ENCODE peak calls at places on chromosomes 5 and 9, in five cellular contexts. O, R, C, G and W are unnamed samples.

GRCh38 chr5:108168915-108169314 is 213.0 kb downstream of the FBXL17 start:
- DNase-seq in O (no peak), R (no peak), C (no peak), G (no peak), W (no peak)

GRCh38 chr9:101458955-101459631 is 23.5 kb upstream of the ALDOB start:
- DNase-seq in O (peak), R (peak), C (peak), G (no peak), W (peak)

GRCh38 chr9:137582286-137582860 is 3.6 kb upstream of the DPH7 start:
- DNase-seq in O (no peak), R (no peak), C (peak), G (no peak), W (no peak)

GRCh38 chr5:128857061-128857677 is 108.1 kb upstream of the SLC27A6 start:
- DNase-seq in O (no peak), R (no peak), C (no peak), G (no peak), W (no peak)

GRCh38 chr5:171632618-171633017 is 153.0 kb upstream of the SMIM23 start:
- DNase-seq in O (no peak), R (no peak), C (no peak), G (no peak), W (peak)

GRCh38 chr5:16935271-16936149 is 578 bp downstream of the MYO10 start:
- DNase-seq in O (peak), R (no peak), C (no peak), G (no peak), W (peak)

GRCh38 chr5:36073595-36074216 is 7.0 kb upstream of the UGT3A2 start:
- DNase-seq in O (no peak), R (no peak), C (peak), G (no peak), W (peak)

GRCh38 chr5:95076395-95077165 is 208.3 kb downstream of the MCTP1 start:
- DNase-seq in O (no peak), R (no peak), C (no peak), G (no peak), W (no peak)

GRCh38 chr9:99451121-99451606 is 229.1 kb downstream of the SEC61B start:
- DNase-seq in O (no peak), R (no peak), C (no peak), G (no peak), W (no peak)

GRCh38 chr5:179731791-179732411 is 721 bp upstream of the MAML1 start:
- DNase-seq in O (no peak), R (no peak), C (no peak), G (no peak), W (peak)

GRCh38 chr9:105023788-105024187 is 95.8 kb upstream of the ABCA1 start:
- DNase-seq in O (no peak), R (no peak), C (no peak), G (no peak), W (no peak)

GRCh38 chr5:115297043-115297442 is 589 bp upstream of the CCDC112 start:
- DNase-seq in O (peak), R (no peak), C (no peak), G (no peak), W (no peak)

GRCh38 chr9:87878930-87879603 is 3.6 kb upstream of the SPATA31E1 start:
- DNase-seq in O (peak), R (no peak), C (no peak), G (no peak), W (peak)

GRCh38 chr5:18244309-18244708 is 610.0 kb downstream of the TAF11L14 start:
- DNase-seq in O (no peak), R (no peak), C (no peak), G (no peak), W (peak)

GRCh38 chr9:111678293-111678692 is 16.9 kb downstream of the GNG10 start:
- DNase-seq in O (no peak), R (no peak), C (no peak), G (no peak), W (no peak)

GRCh38 chr5:52811067-52811749 is 23.5 kb downstream of the ITGA1 start:
- DNase-seq in O (peak), R (no peak), C (no peak), G (no peak), W (peak)

GRCh38 chr9:130707225-130707976 is 13.8 kb downstream of the EXOSC2 start:
- DNase-seq in O (peak), R (peak), C (peak), G (peak), W (peak)

GRCh38 chr5:155140646-155141045 is 127.1 kb downstream of the KIF4B start:
- DNase-seq in O (no peak), R (no peak), C (no peak), G (no peak), W (no peak)

GRCh38 chr5:158881076-158881880 is 218.4 kb downstream of the EBF1 start:
- DNase-seq in O (no peak), R (no peak), C (peak), G (no peak), W (no peak)